ENCODE peak calls at places on chromosomes 1 and 21, in four cellular contexts. R is astrocyte of the spinal cord, G is HTR-8/SVneo, C is T-cell. J is an unnamed sample.

GRCh38 chr1:23122023-23122738 is 46.5 kb downstream of the LUZP1 start:
- DNase-seq in R (peak), G (no peak), C (no peak), J (no peak)

GRCh38 chr1:16155537-16156410 is at the start of gene EPHA2:
- DNase-seq in R (peak), G (peak), C (no peak), J (peak)

GRCh38 chr21:45050786-45051489 is 23.4 kb upstream of the ADARB1 start:
- DNase-seq in R (peak), G (peak), C (no peak), J (no peak)

GRCh38 chr1:153679337-153680119 is 1.0 kb downstream of the NPR1 start:
- DNase-seq in R (no peak), G (no peak), C (no peak), J (no peak)

GRCh38 chr1:22747021-22747734 is 36.5 kb downstream of the EPHB2 start:
- DNase-seq in R (peak), G (peak), C (no peak), J (no peak)

GRCh38 chr1:201586806-201587205 is 47.9 kb downstream of the NAV1 start:
- DNase-seq in R (no peak), G (no peak), C (no peak), J (no peak)

GRCh38 chr1:37078866-37079265 is 44.6 kb upstream of the GRIK3 start:
- DNase-seq in R (no peak), G (no peak), C (no peak), J (no peak)

GRCh38 chr1:1197551-1198422 is 8.6 kb downstream of the TNFRSF18 start:
- DNase-seq in R (no peak), G (no peak), C (no peak), J (no peak)

GRCh38 chr1:219876798-219877209 is 51.6 kb downstream of the SLC30A10 start:
- DNase-seq in R (peak), G (no peak), C (no peak), J (no peak)

GRCh38 chr1:230823421-230823820 is 44.9 kb downstream of the C1orf198 start:
- DNase-seq in R (no peak), G (no peak), C (no peak), J (no peak)

GRCh38 chr1:42922687-42923366 is 35.8 kb downstream of the SLC2A1 start:
- DNase-seq in R (peak), G (peak), C (peak), J (peak)

GRCh38 chr1:61299468-61299867 is 217.1 kb downstream of the NFIA start:
- DNase-seq in R (peak), G (no peak), C (no peak), J (no peak)

GRCh38 chr21:45209685-45210284 is 77.9 kb downstream of the POFUT2 start:
- DNase-seq in R (no peak), G (no peak), C (no peak), J (peak)

GRCh38 chr21:42351626-42352432 is 1.0 kb upstream of the TFF2 start:
- DNase-seq in R (no peak), G (no peak), C (no peak), J (no peak)

GRCh38 chr1:100794719-100795645 is 75.4 kb downstream of the VCAM1 start:
- DNase-seq in R (peak), G (no peak), C (no peak), J (no peak)

GRCh38 chr1:50978144-50978851 is 8.3 kb downstream of the CDKN2C start:
- DNase-seq in R (peak), G (no peak), C (peak), J (peak)

GRCh38 chr1:224430511-224431113 is 4.0 kb downstream of the WDR26 start:
- DNase-seq in R (peak), G (peak), C (peak), J (no peak)

GRCh38 chr1:67749844-67750689 is 65.1 kb downstream of the GADD45A start:
- DNase-seq in R (peak), G (no peak), C (no peak), J (no peak)

GRCh38 chr21:31594279-31594678 is 65.2 kb upstream of the SOD1 start:
- DNase-seq in R (no peak), G (no peak), C (no peak), J (no peak)

GRCh38 chr1:40848530-40849189 is 13.5 kb downstream of the CITED4 start:
- DNase-seq in R (peak), G (peak), C (no peak), J (peak)

GRCh38 chr1:109996476-109996875 is 11.9 kb downstream of the AHCYL1 start:
- DNase-seq in R (no peak), G (no peak), C (no peak), J (no peak)

GRCh38 chr1:64505944-64506658 is 36.2 kb downstream of the CACHD1 start:
- DNase-seq in R (no peak), G (no peak), C (peak), J (no peak)

GRCh38 chr1:210448293-210448892 is 119.7 kb downstream of the HHAT start:
- DNase-seq in R (peak), G (peak), C (no peak), J (peak)

GRCh38 chr1:160810486-160810885 is 14.5 kb downstream of the LY9 start:
- DNase-seq in R (no peak), G (no peak), C (no peak), J (no peak)

GRCh38 chr1:67616394-67616985 is 68.5 kb upstream of the GADD45A start:
- DNase-seq in R (no peak), G (no peak), C (no peak), J (no peak)

GRCh38 chr21:41319273-41319672 is 2.7 kb downstream of the FAM3B start:
- DNase-seq in R (no peak), G (no peak), C (no peak), J (no peak)

GRCh38 chr1:22831729-22832413 is 121.2 kb downstream of the EPHB2 start:
- DNase-seq in R (peak), G (peak), C (no peak), J (no peak)

GRCh38 chr21:25457411-25457810 is 149.9 kb downstream of the MRPL39 start:
- DNase-seq in R (peak), G (peak), C (no peak), J (no peak)

GRCh38 chr1:17028662-17029188 is 17.0 kb upstream of the ATP13A2 start:
- DNase-seq in R (no peak), G (no peak), C (no peak), J (no peak)

GRCh38 chr1:47558601-47559593 is 121.1 kb downstream of the FOXD2 start:
- DNase-seq in R (no peak), G (no peak), C (no peak), J (no peak)

GRCh38 chr1:998905-999796 is 746 bp downstream of the HES4 start:
- DNase-seq in R (peak), G (no peak), C (no peak), J (no peak)

GRCh38 chr21:25456672-25457071 is 150.6 kb downstream of the MRPL39 start:
- DNase-seq in R (peak), G (no peak), C (peak), J (no peak)

GRCh38 chr1:219324629-219325367 is 151.1 kb downstream of the LYPLAL1 start:
- DNase-seq in R (peak), G (peak), C (no peak), J (no peak)

GRCh38 chr1:25504706-25505560 is 38.5 kb upstream of the LDLRAP1 start:
- DNase-seq in R (no peak), G (no peak), C (no peak), J (no peak)

GRCh38 chr1:234654002-234654733 is 44.2 kb upstream of the IRF2BP2 start:
- DNase-seq in R (no peak), G (no peak), C (no peak), J (no peak)

GRCh38 chr1:10639301-10640078 is 157.0 kb downstream of the CASZ1 start:
- DNase-seq in R (no peak), G (no peak), C (no peak), J (no peak)

GRCh38 chr1:151604291-151604690 is 7.6 kb upstream of the SNX27 start:
- DNase-seq in R (no peak), G (no peak), C (no peak), J (no peak)

GRCh38 chr1:160768295-160768657 is 27.7 kb upstream of the LY9 start:
- DNase-seq in R (no peak), G (no peak), C (peak), J (no peak)

GRCh38 chr1:230565141-230565540 is 77.1 kb upstream of the COG2 start:
- DNase-seq in R (no peak), G (no peak), C (no peak), J (no peak)